ENCODE peak calls at places on chromosomes 11 and 22, in nine cellular contexts. Q is A549, J is GM23338, S is GM12878, L is HepG2, M is HCT116, R is Panc1, I is K562, F is SK-N-SH. D is an unnamed sample.
A peak's percentile ranks its signal among the peaks of the same experiment; 100 is the strongest.

GRCh38 chr11:113862430-113862829 is 12.9 kb downstream of the USP28 start:
- DNase-seq in Q (peak; percentile 8), J (peak; percentile 67), S (no peak), L (peak; percentile 79), M (no peak), R (no peak), I (no peak), F (no peak), D (no peak)

GRCh38 chr11:104663190-104664140 is 234.8 kb downstream of the CASP12 start:
- DNase-seq in Q (no peak), J (no peak), S (no peak), L (no peak), M (no peak), R (no peak), I (no peak), F (no peak), D (no peak)

GRCh38 chr11:82732734-82733443 is 775 bp downstream of the FAM181B start:
- DNase-seq in Q (no peak), J (peak; percentile 60), S (no peak), L (no peak), M (no peak), R (no peak), I (peak; percentile 40), F (peak; percentile 87), D (no peak)

GRCh38 chr11:132499661-132500060 is 1032.6 kb downstream of the OPCML start:
- DNase-seq in Q (no peak), J (no peak), S (no peak), L (no peak), M (no peak), R (no peak), I (no peak), F (no peak), D (no peak)

GRCh38 chr11:110830344-110831141 is 118.3 kb upstream of the ARHGAP20 start:
- DNase-seq in Q (no peak), J (peak; percentile 64), S (no peak), L (no peak), M (no peak), R (no peak), I (no peak), F (no peak), D (no peak)

GRCh38 chr11:65438257-65439151 is 15.9 kb downstream of the NEAT1 start:
- DNase-seq in Q (no peak), J (no peak), S (no peak), L (no peak), M (no peak), R (no peak), I (no peak), F (no peak), D (no peak)

GRCh38 chr11:6843670-6844069 is 1.8 kb upstream of the OR10A5 start:
- DNase-seq in Q (no peak), J (peak; percentile 20), S (no peak), L (no peak), M (no peak), R (no peak), I (no peak), F (no peak), D (no peak)

GRCh38 chr11:122209619-122210377 is 93.8 kb upstream of the BLID start:
- DNase-seq in Q (no peak), J (no peak), S (no peak), L (no peak), M (no peak), R (no peak), I (no peak), F (peak; percentile 41), D (no peak)

GRCh38 chr11:79412761-79413160 is 28.1 kb downstream of the TENM4 start:
- DNase-seq in Q (no peak), J (no peak), S (no peak), L (no peak), M (no peak), R (no peak), I (no peak), F (no peak), D (no peak)

GRCh38 chr11:80007616-80008015 is 566.8 kb upstream of the TENM4 start:
- DNase-seq in Q (no peak), J (no peak), S (no peak), L (no peak), M (no peak), R (no peak), I (no peak), F (no peak), D (no peak)

GRCh38 chr11:11441516-11441915 is 88.5 kb upstream of the CSNK2A3 start:
- DNase-seq in Q (no peak), J (no peak), S (no peak), L (no peak), M (no peak), R (no peak), I (no peak), F (no peak), D (no peak)

GRCh38 chr11:14907411-14908213 is 15.6 kb upstream of the CYP2R1 start:
- DNase-seq in Q (peak; percentile 17), J (peak; percentile 82), S (no peak), L (peak; percentile 71), M (no peak), R (no peak), I (peak; percentile 48), F (peak; percentile 71), D (no peak)

GRCh38 chr11:120719348-120719747 is 207.8 kb downstream of the GRIK4 start:
- DNase-seq in Q (no peak), J (no peak), S (no peak), L (no peak), M (no peak), R (no peak), I (no peak), F (no peak), D (no peak)
- TF ChIP-seq REST in Q (no peak), J (no peak), S (no peak), L (no peak), M (no peak), R (no peak), I (no peak), F (no peak), D (no peak)

GRCh38 chr11:33721984-33722383 is 14.2 kb downstream of the CD59 start:
- DNase-seq in Q (no peak), J (no peak), S (no peak), L (no peak), M (no peak), R (no peak), I (no peak), F (no peak), D (no peak)

GRCh38 chr11:33725496-33725895 is 10.7 kb downstream of the CD59 start:
- DNase-seq in Q (no peak), J (no peak), S (no peak), L (no peak), M (no peak), R (no peak), I (no peak), F (no peak), D (no peak)

GRCh38 chr11:33722579-33723234 is 13.5 kb downstream of the CD59 start:
- DNase-seq in Q (no peak), J (no peak), S (peak; percentile 34), L (no peak), M (no peak), R (no peak), I (peak; percentile 45), F (no peak), D (no peak)

GRCh38 chr11:33723238-33723881 is 12.9 kb downstream of the CD59 start:
- DNase-seq in Q (peak; percentile 73), J (no peak), S (no peak), L (no peak), M (peak; percentile 72), R (no peak), I (peak; percentile 64), F (no peak), D (peak; percentile 62)

GRCh38 chr11:33724644-33725035 is 11.6 kb downstream of the CD59 start:
- DNase-seq in Q (no peak), J (no peak), S (no peak), L (no peak), M (no peak), R (no peak), I (no peak), F (no peak), D (no peak)
- TF ChIP-seq REST in Q (no peak), J (no peak), S (no peak), L (no peak), M (no peak), R (no peak), I (no peak), F (no peak), D (no peak)

DNA sequence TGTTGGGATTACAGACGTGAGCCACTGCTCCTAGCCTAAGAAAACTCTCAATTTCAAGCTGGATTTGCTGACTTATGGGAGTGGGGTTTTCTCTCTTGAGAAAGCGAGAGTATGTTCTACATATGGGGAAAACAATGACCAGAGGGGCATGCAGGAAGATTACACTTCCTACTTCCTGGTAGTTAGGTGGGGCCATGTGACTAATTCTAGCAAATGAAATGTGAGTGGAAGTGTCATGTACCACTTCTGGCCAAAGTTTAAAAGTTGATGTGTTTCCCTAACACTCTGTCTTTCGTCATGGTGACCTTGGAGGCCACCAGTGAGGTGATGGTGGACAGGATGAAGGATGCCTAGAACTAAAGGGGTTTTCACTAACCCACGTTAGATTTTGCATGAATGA is 50.5 kb downstream of the PARVG start:
- DNase-seq in Q (no peak), J (no peak), S (no peak), L (no peak), M (no peak), R (no peak), I (no peak), F (no peak), D (no peak)
- TF ChIP-seq REST in Q (no peak), J (no peak), S (no peak), L (no peak), M (no peak), R (no peak), I (no peak), F (no peak), D (no peak)

GRCh38 chr22:22098457-22099193 is 116.0 kb upstream of the TOP3B start:
- DNase-seq in Q (no peak), J (no peak), S (peak; percentile 37), L (no peak), M (no peak), R (no peak), I (no peak), F (no peak), D (no peak)

GRCh38 chr22:22099194-22099486 is 116.6 kb upstream of the TOP3B start:
- DNase-seq in Q (no peak), J (no peak), S (peak; percentile 69), L (no peak), M (no peak), R (no peak), I (no peak), F (no peak), D (no peak)

GRCh38 chr22:22094921-22095320 is 112.3 kb upstream of the TOP3B start:
- DNase-seq in Q (no peak), J (no peak), S (no peak), L (no peak), M (no peak), R (no peak), I (no peak), F (no peak), D (no peak)

GRCh38 chr22:22099833-22100812 is 117.5 kb upstream of the TOP3B start:
- DNase-seq in Q (no peak), J (peak; percentile 50), S (no peak), L (no peak), M (peak; percentile 35), R (no peak), I (no peak), F (no peak), D (no peak)

DNA sequence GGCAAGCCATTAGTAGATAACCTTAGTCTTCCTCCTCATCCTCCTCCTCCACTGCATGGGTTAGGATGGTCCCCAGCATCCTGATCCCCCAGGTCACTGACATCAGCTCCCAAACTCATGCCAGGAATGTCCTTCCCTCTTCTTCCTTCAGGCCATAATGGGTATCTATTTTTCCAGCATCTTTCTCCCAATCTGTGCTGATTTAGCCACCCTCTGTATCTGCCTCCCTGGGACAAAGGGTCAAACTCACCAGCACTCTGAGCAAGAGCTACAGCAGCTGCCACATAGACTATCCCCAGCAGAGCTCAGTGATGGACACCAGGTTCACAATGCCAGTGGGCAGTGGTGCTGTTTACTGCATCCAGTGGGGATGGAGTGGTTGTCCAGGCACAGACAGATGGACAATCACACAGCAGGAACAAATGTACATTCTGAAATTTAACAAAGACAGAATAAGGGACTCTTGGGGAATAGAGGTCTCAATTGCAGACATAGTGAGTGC is 115.2 kb upstream of the TOP3B start:
- DNase-seq in Q (no peak), J (no peak), S (no peak), L (no peak), M (no peak), R (no peak), I (no peak), F (no peak), D (no peak)
- TF ChIP-seq REST in Q (no peak), J (no peak), S (no peak), L (no peak), M (no peak), R (no peak), I (no peak), F (no peak), D (no peak)